ENCODE peak calls at places on chromosomes 16 and 17, in seven cellular contexts. X is SW 1271; P is AG04449; B is adrenal gland; Z is germinal center; S is stimulated activated CD8-positive, alpha-beta memory T cell treated with anti-CD3 and anti-CD28 coated beads, Interleukin-7, amount 100 ng/mL, for 1 hour; J is LoVo. Y is an unnamed sample.

GRCh38 chr16:84029297-84030096 is 13.1 kb downstream of the SLC38A8 start:
- DNase-seq in X (no peak), P (no peak), B (peak), Z (no peak), S (no peak), J (no peak), Y (no peak)

GRCh38 chr17:10050597-10051101 is 145.6 kb upstream of the RCVRN start:
- DNase-seq in X (no peak), P (no peak), B (peak), Z (peak), S (no peak), J (no peak), Y (no peak)

GRCh38 chr17:61318684-61319098 is 81.0 kb upstream of the TBX2 start:
- DNase-seq in X (no peak), P (no peak), B (no peak), Z (no peak), S (no peak), J (no peak), Y (no peak)

GRCh38 chr17:49779730-49780220 is 8.7 kb upstream of the KAT7 start:
- DNase-seq in X (peak), P (peak), B (peak), Z (no peak), S (no peak), J (peak), Y (peak)

GRCh38 chr16:4500283-4500682 is 24.1 kb downstream of the HMOX2 start:
- DNase-seq in X (peak), P (no peak), B (peak), Z (no peak), S (no peak), J (peak), Y (no peak)

GRCh38 chr16:85332175-85332574 is 219.9 kb upstream of the CIBAR2 start:
- DNase-seq in X (no peak), P (no peak), B (no peak), Z (no peak), S (no peak), J (no peak), Y (no peak)

GRCh38 chr17:16313159-16314090 is 39.8 kb downstream of the CENPV start:
- DNase-seq in X (no peak), P (no peak), B (no peak), Z (no peak), S (no peak), J (no peak), Y (no peak)

GRCh38 chr17:44004077-44004760 is at the start of gene NAGS:
- DNase-seq in X (peak), P (no peak), B (peak), Z (no peak), S (no peak), J (no peak), Y (no peak)

GRCh38 chr17:53818271-53818670 is 4.5 kb upstream of the KIF2B start:
- DNase-seq in X (no peak), P (no peak), B (no peak), Z (no peak), S (no peak), J (no peak), Y (no peak)

GRCh38 chr16:23694707-23695373 is 16.2 kb downstream of the PLK1 start:
- DNase-seq in X (no peak), P (no peak), B (peak), Z (peak), S (no peak), J (no peak), Y (peak)

GRCh38 chr16:57818377-57819055 is 16.2 kb upstream of the KIFC3 start:
- DNase-seq in X (no peak), P (no peak), B (no peak), Z (no peak), S (no peak), J (no peak), Y (no peak)

GRCh38 chr16:58333937-58334336 is 39.1 kb upstream of the PRSS54 start:
- DNase-seq in X (no peak), P (no peak), B (no peak), Z (no peak), S (no peak), J (no peak), Y (no peak)

GRCh38 chr17:2034806-2035548 is 5.0 kb downstream of the DPH1 start:
- DNase-seq in X (no peak), P (peak), B (no peak), Z (peak), S (no peak), J (no peak), Y (no peak)

GRCh38 chr16:9895817-9896216 is 286.4 kb downstream of the GRIN2A start:
- DNase-seq in X (no peak), P (no peak), B (no peak), Z (no peak), S (no peak), J (no peak), Y (no peak)

GRCh38 chr17:83064732-83065659 is 14.4 kb upstream of the METRNL start:
- DNase-seq in X (no peak), P (no peak), B (no peak), Z (no peak), S (no peak), J (no peak), Y (no peak)

GRCh38 chr17:50484341-50485155 is 5.9 kb downstream of the RSAD1 start:
- DNase-seq in X (no peak), P (no peak), B (no peak), Z (no peak), S (no peak), J (no peak), Y (no peak)

GRCh38 chr16:77213542-77214108 is 14.4 kb downstream of the SYCE1L start:
- DNase-seq in X (peak), P (peak), B (peak), Z (no peak), S (no peak), J (peak), Y (peak)

GRCh38 chr17:5211458-5211857 is 19.8 kb upstream of the ZNF594 start:
- DNase-seq in X (no peak), P (no peak), B (no peak), Z (peak), S (no peak), J (no peak), Y (no peak)

GRCh38 chr17:13957636-13958035 is 111.7 kb upstream of the COX10 start:
- DNase-seq in X (no peak), P (no peak), B (peak), Z (no peak), S (no peak), J (no peak), Y (no peak)

GRCh38 chr16:80527297-80527696 is 13.5 kb upstream of the DYNLRB2 start:
- DNase-seq in X (peak), P (no peak), B (peak), Z (peak), S (no peak), J (peak), Y (no peak)

GRCh38 chr16:88527186-88527936 is 42.8 kb upstream of the ZC3H18 start:
- DNase-seq in X (peak), P (no peak), B (peak), Z (peak), S (peak), J (no peak), Y (peak)

GRCh38 chr17:11598274-11599221 is at the start of gene DNAH9:
- DNase-seq in X (no peak), P (no peak), B (peak), Z (peak), S (no peak), J (peak), Y (peak)

GRCh38 chr16:3292604-3293003 is 9.3 kb downstream of the ZNF263 start:
- DNase-seq in X (no peak), P (peak), B (no peak), Z (no peak), S (no peak), J (no peak), Y (no peak)

GRCh38 chr16:87391324-87391949 is 699 bp upstream of the MAP1LC3B start:
- DNase-seq in X (no peak), P (no peak), B (peak), Z (no peak), S (no peak), J (peak), Y (no peak)

GRCh38 chr17:18966831-18967624 is 15.1 kb downstream of the SLC5A10 start:
- DNase-seq in X (no peak), P (no peak), B (no peak), Z (no peak), S (no peak), J (no peak), Y (peak)

GRCh38 chr16:76565542-76565941 is 288.3 kb downstream of the CNTNAP4 start:
- DNase-seq in X (no peak), P (no peak), B (no peak), Z (no peak), S (no peak), J (no peak), Y (no peak)

GRCh38 chr17:19461139-19461538 is 50.1 kb downstream of the RNF112 start:
- DNase-seq in X (no peak), P (no peak), B (no peak), Z (no peak), S (no peak), J (no peak), Y (no peak)

GRCh38 chr17:78995022-78995760 is 14.4 kb downstream of the CANT1 start:
- DNase-seq in X (no peak), P (no peak), B (no peak), Z (no peak), S (no peak), J (no peak), Y (no peak)

GRCh38 chr16:62077998-62078397 is 41.8 kb upstream of the CDH8 start:
- DNase-seq in X (no peak), P (no peak), B (peak), Z (no peak), S (no peak), J (no peak), Y (no peak)

GRCh38 chr17:79933863-79934652 is 94.8 kb upstream of the CBX4 start:
- DNase-seq in X (no peak), P (no peak), B (peak), Z (no peak), S (no peak), J (peak), Y (no peak)

GRCh38 chr16:81456523-81457325 is 12.1 kb downstream of the CMIP start:
- DNase-seq in X (no peak), P (no peak), B (no peak), Z (no peak), S (no peak), J (no peak), Y (no peak)

GRCh38 chr17:42891539-42892152 is 9.0 kb upstream of the G6PC1 start:
- DNase-seq in X (no peak), P (no peak), B (no peak), Z (no peak), S (no peak), J (no peak), Y (no peak)

GRCh38 chr16:77467929-77468328 is 33.1 kb upstream of the ADAMTS18 start:
- DNase-seq in X (no peak), P (no peak), B (no peak), Z (no peak), S (no peak), J (no peak), Y (no peak)

GRCh38 chr17:44134752-44135568 is 6.8 kb upstream of the HROB start:
- DNase-seq in X (no peak), P (no peak), B (no peak), Z (no peak), S (no peak), J (no peak), Y (no peak)

GRCh38 chr16:86991679-86992078 is 325.5 kb downstream of the C16orf95 start:
- DNase-seq in X (no peak), P (no peak), B (no peak), Z (no peak), S (no peak), J (no peak), Y (no peak)

GRCh38 chr17:75549246-75550138 is 24.0 kb downstream of the LLGL2 start:
- DNase-seq in X (no peak), P (no peak), B (no peak), Z (no peak), S (no peak), J (peak), Y (no peak)

GRCh38 chr16:13181432-13181831 is 280.0 kb downstream of the SHISA9 start:
- DNase-seq in X (no peak), P (no peak), B (no peak), Z (no peak), S (no peak), J (no peak), Y (no peak)